ENCODE peak calls at places on chromosomes 13 and 19, in seven cellular contexts. One of them, this sample, is unnamed.

GRCh38 chr13:99868767-99869166 is 102.8 kb downstream of the ZIC5 start:
- DNase-seq in T-helper 2 cell: no peak
- DNase-seq in D341Med: no peak
- DNase-seq in stimulated activated CD4-positive, alpha-beta T cell treated with anti-CD3 and anti-CD28 coated beads, TNF-alpha, amount 100 ng/mL, for 24 hours: no peak
- DNase-seq in EL: no peak
- DNase-seq in stomach: no peak
- DNase-seq in Calu3: no peak
- DNase-seq in this sample: no peak

GRCh38 chr19:18100710-18101109 is 3.1 kb downstream of the MAST3 start:
- DNase-seq in T-helper 2 cell: no peak
- DNase-seq in D341Med: no peak
- DNase-seq in stimulated activated CD4-positive, alpha-beta T cell treated with anti-CD3 and anti-CD28 coated beads, TNF-alpha, amount 100 ng/mL, for 24 hours: no peak
- DNase-seq in EL: no peak
- DNase-seq in stomach: no peak
- DNase-seq in Calu3: no peak
- DNase-seq in this sample: no peak

GRCh38 chr19:811007-811434 is 10.7 kb downstream of the PLPPR3 start:
- DNase-seq in T-helper 2 cell: no peak
- DNase-seq in D341Med: no peak
- DNase-seq in stimulated activated CD4-positive, alpha-beta T cell treated with anti-CD3 and anti-CD28 coated beads, TNF-alpha, amount 100 ng/mL, for 24 hours: no peak
- DNase-seq in EL: no peak
- DNase-seq in stomach: no peak
- DNase-seq in Calu3: no peak
- DNase-seq in this sample: no peak

GRCh38 chr13:91360246-91360751 is 12.8 kb downstream of the MIR17HG start:
- DNase-seq in T-helper 2 cell: no peak
- DNase-seq in D341Med: no peak
- DNase-seq in stimulated activated CD4-positive, alpha-beta T cell treated with anti-CD3 and anti-CD28 coated beads, TNF-alpha, amount 100 ng/mL, for 24 hours: no peak
- DNase-seq in EL: no peak
- DNase-seq in stomach: no peak
- DNase-seq in Calu3: no peak
- DNase-seq in this sample: no peak

GRCh38 chr19:30692517-30692870 is 320.3 kb downstream of the ZNF536 start:
- DNase-seq in T-helper 2 cell: no peak
- DNase-seq in D341Med: peak; percentile 71
- DNase-seq in stimulated activated CD4-positive, alpha-beta T cell treated with anti-CD3 and anti-CD28 coated beads, TNF-alpha, amount 100 ng/mL, for 24 hours: no peak
- DNase-seq in EL: no peak
- DNase-seq in stomach: no peak
- DNase-seq in Calu3: no peak
- DNase-seq in this sample: no peak

GRCh38 chr13:26050568-26051230 is 1.1 kb downstream of the SHISA2 start:
- DNase-seq in T-helper 2 cell: no peak
- DNase-seq in D341Med: peak; percentile 58
- DNase-seq in stimulated activated CD4-positive, alpha-beta T cell treated with anti-CD3 and anti-CD28 coated beads, TNF-alpha, amount 100 ng/mL, for 24 hours: no peak
- DNase-seq in EL: peak; percentile 7
- DNase-seq in stomach: peak; percentile 49
- DNase-seq in Calu3: no peak
- DNase-seq in this sample: peak; percentile 8

GRCh38 chr13:57044910-57045309 is 95.8 kb upstream of the PRR20A start:
- DNase-seq in T-helper 2 cell: no peak
- DNase-seq in D341Med: no peak
- DNase-seq in stimulated activated CD4-positive, alpha-beta T cell treated with anti-CD3 and anti-CD28 coated beads, TNF-alpha, amount 100 ng/mL, for 24 hours: no peak
- DNase-seq in EL: no peak
- DNase-seq in stomach: no peak
- DNase-seq in Calu3: no peak
- DNase-seq in this sample: no peak

GRCh38 chr19:2820112-2820702 is 539 bp downstream of the ZNF554 start:
- DNase-seq in T-helper 2 cell: no peak
- DNase-seq in D341Med: no peak
- DNase-seq in stimulated activated CD4-positive, alpha-beta T cell treated with anti-CD3 and anti-CD28 coated beads, TNF-alpha, amount 100 ng/mL, for 24 hours: no peak
- DNase-seq in EL: peak; percentile 26
- DNase-seq in stomach: no peak
- DNase-seq in Calu3: no peak
- DNase-seq in this sample: no peak

GRCh38 chr13:95676100-95676774 is 702 bp upstream of the DNAJC3 start:
- DNase-seq in T-helper 2 cell: peak; percentile 13
- DNase-seq in D341Med: peak; percentile 41
- DNase-seq in stimulated activated CD4-positive, alpha-beta T cell treated with anti-CD3 and anti-CD28 coated beads, TNF-alpha, amount 100 ng/mL, for 24 hours: peak; percentile 3
- DNase-seq in EL: peak; percentile 42
- DNase-seq in stomach: peak; percentile 37
- DNase-seq in Calu3: peak; percentile 6
- DNase-seq in this sample: no peak

GRCh38 chr13:20295956-20296355 is 63.8 kb upstream of the GJB6 start:
- DNase-seq in T-helper 2 cell: no peak
- DNase-seq in D341Med: no peak
- DNase-seq in stimulated activated CD4-positive, alpha-beta T cell treated with anti-CD3 and anti-CD28 coated beads, TNF-alpha, amount 100 ng/mL, for 24 hours: no peak
- DNase-seq in EL: no peak
- DNase-seq in stomach: no peak
- DNase-seq in Calu3: no peak
- DNase-seq in this sample: no peak

GRCh38 chr13:52968074-52968700 is 60.4 kb upstream of the OLFM4 start:
- DNase-seq in T-helper 2 cell: peak; percentile 29
- DNase-seq in D341Med: peak; percentile 84
- DNase-seq in stimulated activated CD4-positive, alpha-beta T cell treated with anti-CD3 and anti-CD28 coated beads, TNF-alpha, amount 100 ng/mL, for 24 hours: peak; percentile 50
- DNase-seq in EL: peak; percentile 56
- DNase-seq in stomach: peak; percentile 88
- DNase-seq in Calu3: peak; percentile 83
- DNase-seq in this sample: peak; percentile 72

GRCh38 chr13:26377038-26377437 is 123.1 kb downstream of the CDK8 start:
- DNase-seq in T-helper 2 cell: no peak
- DNase-seq in D341Med: peak; percentile 68
- DNase-seq in stimulated activated CD4-positive, alpha-beta T cell treated with anti-CD3 and anti-CD28 coated beads, TNF-alpha, amount 100 ng/mL, for 24 hours: peak; percentile 0
- DNase-seq in EL: peak; percentile 36
- DNase-seq in stomach: no peak
- DNase-seq in Calu3: peak; percentile 2
- DNase-seq in this sample: no peak

GRCh38 chr19:23071087-23071511 is 45.7 kb upstream of the ZNF730 start:
- DNase-seq in T-helper 2 cell: no peak
- DNase-seq in D341Med: peak; percentile 18
- DNase-seq in stimulated activated CD4-positive, alpha-beta T cell treated with anti-CD3 and anti-CD28 coated beads, TNF-alpha, amount 100 ng/mL, for 24 hours: peak; percentile 5
- DNase-seq in EL: peak; percentile 53
- DNase-seq in stomach: no peak
- DNase-seq in Calu3: no peak
- DNase-seq in this sample: no peak

GRCh38 chr13:114339779-114340534 is 25.7 kb downstream of the CHAMP1 start:
- DNase-seq in T-helper 2 cell: peak; percentile 14
- DNase-seq in D341Med: peak; percentile 74
- DNase-seq in stimulated activated CD4-positive, alpha-beta T cell treated with anti-CD3 and anti-CD28 coated beads, TNF-alpha, amount 100 ng/mL, for 24 hours: peak; percentile 28
- DNase-seq in EL: peak; percentile 62
- DNase-seq in stomach: peak; percentile 53
- DNase-seq in Calu3: peak; percentile 20
- DNase-seq in this sample: no peak

GRCh38 chr13:46582190-46582589 is 29.2 kb downstream of the LRCH1 start:
- DNase-seq in T-helper 2 cell: no peak
- DNase-seq in D341Med: no peak
- DNase-seq in stimulated activated CD4-positive, alpha-beta T cell treated with anti-CD3 and anti-CD28 coated beads, TNF-alpha, amount 100 ng/mL, for 24 hours: no peak
- DNase-seq in EL: no peak
- DNase-seq in stomach: no peak
- DNase-seq in Calu3: no peak
- DNase-seq in this sample: no peak

GRCh38 chr19:43765109-43765876 is 10.5 kb upstream of the SMG9 start:
- DNase-seq in T-helper 2 cell: peak; percentile 57
- DNase-seq in D341Med: no peak
- DNase-seq in stimulated activated CD4-positive, alpha-beta T cell treated with anti-CD3 and anti-CD28 coated beads, TNF-alpha, amount 100 ng/mL, for 24 hours: peak; percentile 88
- DNase-seq in EL: peak; percentile 99
- DNase-seq in stomach: peak; percentile 57
- DNase-seq in Calu3: peak; percentile 77
- DNase-seq in this sample: peak; percentile 74

GRCh38 chr13:23450340-23451046 is 17.0 kb upstream of the SACS start:
- DNase-seq in T-helper 2 cell: no peak
- DNase-seq in D341Med: peak; percentile 77
- DNase-seq in stimulated activated CD4-positive, alpha-beta T cell treated with anti-CD3 and anti-CD28 coated beads, TNF-alpha, amount 100 ng/mL, for 24 hours: no peak
- DNase-seq in EL: no peak
- DNase-seq in stomach: no peak
- DNase-seq in Calu3: no peak
- DNase-seq in this sample: no peak

GRCh38 chr19:56639217-56639616 is 3.7 kb upstream of the SMIM17 start:
- DNase-seq in T-helper 2 cell: no peak
- DNase-seq in D341Med: no peak
- DNase-seq in stimulated activated CD4-positive, alpha-beta T cell treated with anti-CD3 and anti-CD28 coated beads, TNF-alpha, amount 100 ng/mL, for 24 hours: no peak
- DNase-seq in EL: no peak
- DNase-seq in stomach: no peak
- DNase-seq in Calu3: no peak
- DNase-seq in this sample: no peak

GRCh38 chr19:55005684-55006488 is 32.2 kb downstream of the GP6 start:
- DNase-seq in T-helper 2 cell: peak; percentile 40
- DNase-seq in D341Med: peak; percentile 81
- DNase-seq in stimulated activated CD4-positive, alpha-beta T cell treated with anti-CD3 and anti-CD28 coated beads, TNF-alpha, amount 100 ng/mL, for 24 hours: peak; percentile 12
- DNase-seq in EL: peak; percentile 25
- DNase-seq in stomach: no peak
- DNase-seq in Calu3: peak; percentile 69
- DNase-seq in this sample: no peak

GRCh38 chr13:80458546-80458945 is 117.6 kb upstream of the SPRY2 start:
- DNase-seq in T-helper 2 cell: no peak
- DNase-seq in D341Med: no peak
- DNase-seq in stimulated activated CD4-positive, alpha-beta T cell treated with anti-CD3 and anti-CD28 coated beads, TNF-alpha, amount 100 ng/mL, for 24 hours: no peak
- DNase-seq in EL: no peak
- DNase-seq in stomach: no peak
- DNase-seq in Calu3: no peak
- DNase-seq in this sample: no peak

GRCh38 chr13:114063545-114064515 is 68.6 kb downstream of the RASA3 start:
- DNase-seq in T-helper 2 cell: no peak
- DNase-seq in D341Med: no peak
- DNase-seq in stimulated activated CD4-positive, alpha-beta T cell treated with anti-CD3 and anti-CD28 coated beads, TNF-alpha, amount 100 ng/mL, for 24 hours: peak; percentile 37
- DNase-seq in EL: peak; percentile 67
- DNase-seq in stomach: peak; percentile 68
- DNase-seq in Calu3: peak; percentile 1
- DNase-seq in this sample: no peak

GRCh38 chr19:18861235-18861634 is 29.5 kb downstream of the UPF1 start:
- DNase-seq in T-helper 2 cell: no peak
- DNase-seq in D341Med: no peak
- DNase-seq in stimulated activated CD4-positive, alpha-beta T cell treated with anti-CD3 and anti-CD28 coated beads, TNF-alpha, amount 100 ng/mL, for 24 hours: no peak
- DNase-seq in EL: no peak
- DNase-seq in stomach: no peak
- DNase-seq in Calu3: no peak
- DNase-seq in this sample: no peak

GRCh38 chr19:8020681-8021080 is 15.2 kb upstream of the ELAVL1 start:
- DNase-seq in T-helper 2 cell: no peak
- DNase-seq in D341Med: no peak
- DNase-seq in stimulated activated CD4-positive, alpha-beta T cell treated with anti-CD3 and anti-CD28 coated beads, TNF-alpha, amount 100 ng/mL, for 24 hours: no peak
- DNase-seq in EL: no peak
- DNase-seq in stomach: no peak
- DNase-seq in Calu3: no peak
- DNase-seq in this sample: no peak

GRCh38 chr19:1064661-1065605 is 2.0 kb upstream of the ARHGAP45 start:
- DNase-seq in T-helper 2 cell: peak; percentile 60
- DNase-seq in D341Med: peak; percentile 90
- DNase-seq in stimulated activated CD4-positive, alpha-beta T cell treated with anti-CD3 and anti-CD28 coated beads, TNF-alpha, amount 100 ng/mL, for 24 hours: peak; percentile 73
- DNase-seq in EL: peak; percentile 65
- DNase-seq in stomach: peak; percentile 81
- DNase-seq in Calu3: peak; percentile 76
- DNase-seq in this sample: no peak

GRCh38 chr19:46840157-46840942 is 10.3 kb downstream of the AP2S1 start:
- DNase-seq in T-helper 2 cell: peak; percentile 48
- DNase-seq in D341Med: peak; percentile 77
- DNase-seq in stimulated activated CD4-positive, alpha-beta T cell treated with anti-CD3 and anti-CD28 coated beads, TNF-alpha, amount 100 ng/mL, for 24 hours: peak; percentile 40
- DNase-seq in EL: peak; percentile 71
- DNase-seq in stomach: peak; percentile 57
- DNase-seq in Calu3: peak; percentile 60
- DNase-seq in this sample: no peak

GRCh38 chr13:97629601-97630272 is 195.8 kb downstream of the RAP2A start:
- DNase-seq in T-helper 2 cell: no peak
- DNase-seq in D341Med: no peak
- DNase-seq in stimulated activated CD4-positive, alpha-beta T cell treated with anti-CD3 and anti-CD28 coated beads, TNF-alpha, amount 100 ng/mL, for 24 hours: no peak
- DNase-seq in EL: no peak
- DNase-seq in stomach: no peak
- DNase-seq in Calu3: no peak
- DNase-seq in this sample: no peak

GRCh38 chr19:12782424-12783225 is 7.3 kb upstream of the HOOK2 start:
- DNase-seq in T-helper 2 cell: peak; percentile 97
- DNase-seq in D341Med: peak; percentile 88
- DNase-seq in stimulated activated CD4-positive, alpha-beta T cell treated with anti-CD3 and anti-CD28 coated beads, TNF-alpha, amount 100 ng/mL, for 24 hours: peak; percentile 90
- DNase-seq in EL: peak; percentile 80
- DNase-seq in stomach: peak; percentile 80
- DNase-seq in Calu3: peak; percentile 67
- DNase-seq in this sample: peak; percentile 91

GRCh38 chr13:65638572-65639168 is 1591.5 kb downstream of the PCDH9 start:
- DNase-seq in T-helper 2 cell: no peak
- DNase-seq in D341Med: peak; percentile 55
- DNase-seq in stimulated activated CD4-positive, alpha-beta T cell treated with anti-CD3 and anti-CD28 coated beads, TNF-alpha, amount 100 ng/mL, for 24 hours: no peak
- DNase-seq in EL: peak; percentile 56
- DNase-seq in stomach: no peak
- DNase-seq in Calu3: no peak
- DNase-seq in this sample: no peak

This sample was measured in left colon.